ENCODE peak calls at places on chromosomes 4 and X, in four cellular contexts. X is fibroblast of lung, Q is PC-3, H is HCT116. D is an unnamed sample.

GRCh38 chr4:2261110-2261852 is 628 bp downstream of the MXD4 start:
- DNase-seq in Q (peak), X (peak), H (no peak), D (peak)

GRCh38 chrX:130975947-130976346 is 72.9 kb upstream of the ENOX2 start:
- DNase-seq in X (peak), Q (peak), H (peak), D (peak)

GRCh38 chr4:189202869-189203271 is 737.8 kb upstream of the FRG1 start:
- DNase-seq in X (peak), H (no peak), Q (peak), D (peak)

GRCh38 chrX:72576161-72576896 is 3.7 kb upstream of the HDAC8 start:
- DNase-seq in X (peak), Q (peak), H (no peak), D (no peak)

GRCh38 chr4:24887881-24888430 is 24.9 kb downstream of the CCDC149 start:
- DNase-seq in H (no peak), Q (no peak), X (no peak), D (no peak)

GRCh38 chr4:42906906-42907774 is 14.6 kb downstream of the GRXCR1 start:
- DNase-seq in X (peak), H (no peak), Q (peak), D (no peak)

GRCh38 chr4:26731342-26731741 is 129.3 kb upstream of the STIM2 start:
- DNase-seq in X (peak), H (no peak), Q (peak), D (no peak)

GRCh38 chr4:52996261-52997131 is 134.4 kb downstream of the RASL11B start:
- DNase-seq in X (peak), H (no peak), Q (no peak), D (no peak)

GRCh38 chr4:81131066-81131465 is 84.0 kb downstream of the PRKG2 start:
- DNase-seq in X (no peak), Q (no peak), H (no peak), D (no peak)

GRCh38 chrX:10381218-10381617 is 224.4 kb downstream of the CLCN4 start:
- DNase-seq in Q (peak), X (peak), H (no peak), D (no peak)

GRCh38 chr4:94582517-94582916 is 130.8 kb downstream of the PDLIM5 start:
- DNase-seq in Q (peak), X (peak), H (no peak), D (no peak)

GRCh38 chrX:41922694-41923171 is 621 bp downstream of the CASK start:
- DNase-seq in Q (peak), H (no peak), X (peak), D (peak)

GRCh38 chr4:66736593-66736992 is 808.7 kb downstream of the CENPC start:
- DNase-seq in Q (no peak), H (no peak), X (no peak), D (no peak)

GRCh38 chr4:141999446-142000143 is 363.2 kb downstream of the IL15 start:
- DNase-seq in X (no peak), Q (no peak), H (no peak), D (no peak)

GRCh38 chr4:148214529-148215166 is 227.6 kb downstream of the NR3C2 start:
- DNase-seq in X (peak), H (no peak), Q (no peak), D (no peak)

GRCh38 chr4:10457255-10457801 is at the start of gene ZNF518B:
- DNase-seq in X (peak), H (peak), Q (peak), D (peak)

GRCh38 chrX:39855748-39856129 is 242.0 kb downstream of the BCOR start:
- DNase-seq in Q (peak), X (peak), H (peak), D (peak)

GRCh38 chr4:15736514-15737050 is 33.7 kb downstream of the BST1 start:
- DNase-seq in H (no peak), Q (no peak), X (no peak), D (no peak)

GRCh38 chrX:112846114-112846513 is 5.5 kb upstream of the AMOT start:
- DNase-seq in H (no peak), Q (no peak), X (no peak), D (no peak)

GRCh38 chrX:120840826-120841225 is 34.8 kb downstream of the CT47B1 start:
- DNase-seq in X (peak), H (no peak), Q (peak), D (no peak)

GRCh38 chr4:168877779-168878491 is 132.1 kb downstream of the CBR4 start:
- DNase-seq in Q (no peak), H (no peak), X (no peak), D (peak)
- TF ChIP-seq CTCF in Q (no peak), H (no peak), X (no peak), D (no peak)

GRCh38 chr4:109552240-109552639 is 7.8 kb upstream of the MCUB start:
- DNase-seq in X (no peak), H (no peak), Q (no peak), D (no peak)
- TF ChIP-seq EZH2 in X (no peak), H (no peak), Q (no peak), D (no peak)

GRCh38 chr4:125313989-125314602 is 659 bp upstream of the FAT4 start:
- DNase-seq in H (no peak), X (no peak), Q (no peak), D (no peak)
- H3K4me3 ChIP-seq in H (peak), X (peak), Q (peak), D (no peak)

GRCh38 chrX:70196961-70197805 is 19.9 kb downstream of the DGAT2L6 start:
- DNase-seq in H (peak), X (peak), Q (peak), D (peak)
- TF ChIP-seq CTCF in H (peak), X (peak), Q (peak), D (peak)

GRCh38 chrX:154750301-154751120 is at the start of gene GAB3:
- DNase-seq in X (no peak), H (no peak), Q (peak), D (peak)
- TF ChIP-seq EZH2 in X (no peak), H (no peak), Q (no peak), D (no peak)

D was measured in DND-41.